ENCODE peak calls at places on chromosomes 2 and 18, in four cellular contexts. V is activated gamma-delta T cell treated with Interleukin-2 at 50 U/mL for 16 hours, L is dermis blood vessel endothelial cell, G is RWPE1. F is an unnamed sample.

GRCh38 chr18:49690307-49690706 is 123.0 kb downstream of the ACAA2 start:
- DNase-seq in V (no peak), L (peak; percentile 54), G (peak; percentile 21), F (no peak)

GRCh38 chr2:41928593-41928992 is 119.2 kb upstream of the PKDCC start:
- DNase-seq in V (no peak), L (no peak), G (peak; percentile 82), F (no peak)

GRCh38 chr18:62281684-62282083 is 43.4 kb upstream of the TNFRSF11A start:
- DNase-seq in V (no peak), L (peak; percentile 82), G (peak; percentile 28), F (peak; percentile 11)

GRCh38 chr2:239642406-239643004 is 241.7 kb upstream of the HDAC4 start:
- DNase-seq in V (no peak), L (no peak), G (no peak), F (no peak)

GRCh38 chr2:28710545-28710944 is 41.1 kb upstream of the PPP1CB start:
- DNase-seq in V (no peak), L (no peak), G (no peak), F (no peak)

GRCh38 chr2:189191766-189192165 is 12.2 kb upstream of the COL5A2 start:
- DNase-seq in V (no peak), L (no peak), G (no peak), F (no peak)

GRCh38 chr2:215607790-215608189 is 171.9 kb upstream of the FN1 start:
- DNase-seq in V (no peak), L (no peak), G (no peak), F (no peak)

GRCh38 chr2:237878321-237879057 is 19.1 kb downstream of the RAMP1 start:
- DNase-seq in V (no peak), L (no peak), G (no peak), F (no peak)

GRCh38 chr2:129253461-129253812 is 726.0 kb upstream of the RAB6C start:
- DNase-seq in V (no peak), L (no peak), G (peak; percentile 17), F (no peak)

GRCh38 chr18:55406374-55407045 is 181.5 kb downstream of the TCF4 start:
- DNase-seq in V (no peak), L (no peak), G (no peak), F (no peak)

GRCh38 chr18:34550902-34551301 is 159.2 kb upstream of the DTNA start:
- DNase-seq in V (no peak), L (no peak), G (no peak), F (no peak)

GRCh38 chr2:226050822-226051221 is 651.3 kb downstream of the NYAP2 start:
- DNase-seq in V (no peak), L (no peak), G (no peak), F (no peak)

GRCh38 chr2:172839446-172839845 is 103.8 kb downstream of the RAPGEF4 start:
- DNase-seq in V (no peak), L (no peak), G (no peak), F (no peak)

GRCh38 chr2:241535871-241536639 is 22.5 kb upstream of the BOK start:
- DNase-seq in V (no peak), L (no peak), G (no peak), F (no peak)

GRCh38 chr2:153477641-153478288 is 797 bp downstream of the RPRM start:
- DNase-seq in V (no peak), L (peak; percentile 4), G (no peak), F (no peak)

F was measured in COLO829.